ENCODE peak calls at places on chromosomes 2 and 18, in seven cellular contexts. T, B, O, M, A, J and L are unnamed samples.

GRCh38 chr18:48992791-48993555 is 42.2 kb upstream of the SMAD7 start:
- DNase-seq in O (no peak), M (no peak), B (no peak), J (no peak), A (peak), T (no peak), L (no peak)

GRCh38 chr2:71796174-71796592 is 342.8 kb downstream of the DYSF start:
- DNase-seq in O (no peak), J (no peak), B (no peak), M (no peak), T (no peak), A (no peak), L (no peak)

GRCh38 chr18:5073026-5073944 is 123.8 kb downstream of the AKAIN1 start:
- DNase-seq in T (no peak), M (peak), B (peak), J (peak), A (peak), O (peak), L (peak)

GRCh38 chr2:239268082-239268481 is 132.7 kb downstream of the HDAC4 start:
- DNase-seq in J (no peak), A (no peak), T (peak), M (peak), B (no peak), O (no peak), L (no peak)

GRCh38 chr18:57425096-57425495 is 10.1 kb upstream of the ONECUT2 start:
- DNase-seq in O (no peak), J (no peak), B (no peak), A (no peak), T (no peak), M (no peak), L (no peak)

GRCh38 chr2:112591413-112591812 is 7.0 kb downstream of the CHCHD5 start:
- DNase-seq in A (no peak), M (no peak), J (no peak), O (no peak), B (no peak), T (no peak), L (no peak)

GRCh38 chr2:53880756-53881155 is 21.0 kb upstream of the GPR75 start:
- DNase-seq in T (no peak), A (no peak), O (no peak), J (no peak), B (no peak), M (no peak), L (no peak)

GRCh38 chr2:192286093-192286701 is 91.5 kb upstream of the TMEFF2 start:
- DNase-seq in T (no peak), B (no peak), M (peak), J (peak), A (peak), O (peak), L (peak)

GRCh38 chr2:157929871-157930667 is 53.9 kb upstream of the ACVR1 start:
- DNase-seq in O (no peak), T (no peak), J (no peak), B (no peak), A (no peak), M (no peak), L (no peak)